ENCODE peak calls at places on chromosomes 4 and X, in four cellular contexts. J is NCI-H2081, U is heart left ventricle, S is AG04450. K is an unnamed sample.

GRCh38 chr4:166143227-166143626 is 270.2 kb downstream of the TLL1 start:
- DNase-seq in J (no peak), U (no peak), S (no peak), K (no peak)

GRCh38 chrX:108304210-108304609 is 134.0 kb downstream of the COL4A6 start:
- DNase-seq in J (peak), U (no peak), S (no peak), K (no peak)

GRCh38 chrX:22652596-22652995 is 347.2 kb upstream of the DDX53 start:
- DNase-seq in J (no peak), U (no peak), S (peak), K (no peak)

GRCh38 chr4:567457-568350 is 8.4 kb downstream of the TMEM271 start:
- DNase-seq in J (no peak), U (no peak), S (no peak), K (no peak)

GRCh38 chr4:158610790-158611189 is 60.9 kb downstream of the C4orf46 start:
- DNase-seq in J (no peak), U (no peak), S (no peak), K (no peak)

GRCh38 chrX:39753296-39753996 is 344.3 kb downstream of the BCOR start:
- DNase-seq in J (no peak), U (no peak), S (no peak), K (peak)

GRCh38 chr4:31362756-31363155 is 642.6 kb downstream of the PCDH7 start:
- DNase-seq in J (no peak), U (no peak), S (no peak), K (no peak)

GRCh38 chrX:49977319-49978090 is 55.1 kb downstream of the CLCN5 start:
- DNase-seq in J (no peak), U (no peak), S (no peak), K (no peak)

GRCh38 chr4:114494257-114494803 is 104.3 kb upstream of the UGT8 start:
- DNase-seq in J (no peak), U (no peak), S (no peak), K (no peak)

GRCh38 chr4:136650541-136651277 is 881.6 kb downstream of the PCDH18 start:
- DNase-seq in J (peak), U (no peak), S (no peak), K (peak)

GRCh38 chr4:27000820-27001219 is 140.2 kb downstream of the STIM2 start:
- DNase-seq in J (no peak), U (no peak), S (no peak), K (no peak)

GRCh38 chr4:30461218-30461617 is 259.0 kb upstream of the PCDH7 start:
- DNase-seq in J (no peak), U (no peak), S (no peak), K (no peak)

GRCh38 chr4:10605746-10606482 is 78.7 kb downstream of the CLNK start:
- DNase-seq in J (no peak), U (no peak), S (peak), K (no peak)

GRCh38 chrX:13293700-13294099 is 26.2 kb downstream of the ATXN3L start:
- DNase-seq in J (peak), U (no peak), S (no peak), K (no peak)

GRCh38 chrX:46953597-46953996 is 41.4 kb downstream of the JADE3 start:
- DNase-seq in J (no peak), U (no peak), S (no peak), K (no peak)

GRCh38 chrX:23008431-23009099 is 8.8 kb downstream of the DDX53 start:
- DNase-seq in J (no peak), U (no peak), S (no peak), K (no peak)

GRCh38 chrX:133523094-133523493 is 107.8 kb upstream of the GPC4 start:
- DNase-seq in J (no peak), U (no peak), S (no peak), K (no peak)

GRCh38 chr4:41963105-41963504 is 18.5 kb upstream of the DCAF4L1 start:
- DNase-seq in J (no peak), U (no peak), S (no peak), K (no peak)

GRCh38 chr4:118337954-118338353 is 14.8 kb downstream of the PRSS12 start:
- DNase-seq in J (no peak), U (no peak), S (no peak), K (no peak)

GRCh38 chrX:152912121-152912520 is 14.3 kb downstream of the ZNF185 start:
- DNase-seq in J (no peak), U (no peak), S (no peak), K (no peak)

GRCh38 chr4:139550724-139551429 is 5.1 kb downstream of the SETD7 start:
- DNase-seq in J (no peak), U (peak), S (no peak), K (peak)

GRCh38 chr4:113327513-113327912 is 278.1 kb downstream of the ANK2 start:
- DNase-seq in J (no peak), U (no peak), S (no peak), K (no peak)

GRCh38 chr4:1310796-1311715 is 21.4 kb downstream of the MAEA start:
- DNase-seq in J (no peak), U (peak), S (no peak), K (no peak)

GRCh38 chr4:138390286-138390685 is 148.1 kb upstream of the SLC7A11 start:
- DNase-seq in J (no peak), U (no peak), S (no peak), K (no peak)

GRCh38 chrX:107648332-107648731 is 20.0 kb downstream of the PRPS1 start:
- DNase-seq in J (no peak), U (no peak), S (no peak), K (no peak)

GRCh38 chr4:24731448-24731847 is 63.9 kb upstream of the SOD3 start:
- DNase-seq in J (no peak), U (no peak), S (no peak), K (no peak)

GRCh38 chr4:173074501-173074946 is 94.1 kb upstream of the GALNT7 start:
- DNase-seq in J (no peak), U (no peak), S (peak), K (peak)

GRCh38 chrX:10112510-10112909 is 44.3 kb upstream of the CLCN4 start:
- DNase-seq in J (no peak), U (no peak), S (no peak), K (no peak)

GRCh38 chrX:24396930-24397277 is 36.5 kb downstream of the SUPT20HL1 start:
- DNase-seq in J (no peak), U (no peak), S (no peak), K (no peak)

GRCh38 chr4:150375025-150375424 is 206.9 kb upstream of the MAB21L2 start:
- DNase-seq in J (no peak), U (no peak), S (no peak), K (no peak)

GRCh38 chr4:146975535-146975934 is 29.9 kb upstream of the TTC29 start:
- DNase-seq in J (no peak), U (no peak), S (no peak), K (no peak)

GRCh38 chr4:83255584-83255983 is 29.0 kb downstream of the COQ2 start:
- DNase-seq in J (no peak), U (no peak), S (no peak), K (no peak)

GRCh38 chrX:8607326-8607725 is 124.6 kb downstream of the ANOS1 start:
- DNase-seq in J (no peak), U (no peak), S (no peak), K (no peak)

GRCh38 chr4:111871802-111872201 is 273.5 kb upstream of the FAM241A start:
- DNase-seq in J (no peak), U (no peak), S (no peak), K (no peak)

GRCh38 chrX:28590394-28590793 is 3.1 kb downstream of the IL1RAPL1 start:
- DNase-seq in J (no peak), U (no peak), S (no peak), K (no peak)

GRCh38 chr4:108144451-108144850 is 24.3 kb downstream of the LEF1 start:
- DNase-seq in J (no peak), U (no peak), S (no peak), K (no peak)

GRCh38 chr4:14059006-14059405 is 431.5 kb upstream of the BOD1L1 start:
- DNase-seq in J (no peak), U (no peak), S (no peak), K (no peak)

GRCh38 chr4:40289366-40290188 is 45.6 kb upstream of the CHRNA9 start:
- DNase-seq in J (peak), U (no peak), S (no peak), K (no peak)

GRCh38 chr4:128600996-128601857 is 208.3 kb upstream of the JADE1 start:
- DNase-seq in J (peak), U (peak), S (peak), K (peak)